ENCODE peak calls at places on chromosomes 16 and 17, in seven cellular contexts. U is CD4-positive, alpha-beta T cell; L is astrocyte of the spinal cord; Q is NCI-H774; I is NCI-H524; F is activated CD4-positive, alpha-beta T cell treated with anti-CD3 and anti-CD28 coated beads for 36 hours; Z is nucleus accumbens. D is an unnamed sample.

GRCh38 chr16:2027024-2028010 is 615 bp downstream of the NHERF2 start:
- DNase-seq in U (no peak), L (no peak), Q (no peak), I (no peak), F (peak), Z (no peak), D (no peak)

GRCh38 chr16:21208831-21209230 is 2.5 kb downstream of the ZP2 start:
- DNase-seq in U (no peak), L (no peak), Q (no peak), I (no peak), F (no peak), Z (no peak), D (no peak)

GRCh38 chr17:1149869-1150268 is 29.9 kb downstream of the ABR start:
- DNase-seq in U (no peak), L (no peak), Q (no peak), I (no peak), F (no peak), Z (no peak), D (no peak)

GRCh38 chr17:4986951-4987766 is at the start of gene CAMTA2:
- DNase-seq in U (peak), L (peak), Q (peak), I (peak), F (peak), Z (peak), D (peak)

GRCh38 chr17:499836-500543 is 147.4 kb upstream of the RPH3AL start:
- DNase-seq in U (no peak), L (no peak), Q (no peak), I (no peak), F (no peak), Z (no peak), D (no peak)

GRCh38 chr16:10206215-10206614 is 24.0 kb upstream of the GRIN2A start:
- DNase-seq in U (no peak), L (no peak), Q (no peak), I (no peak), F (no peak), Z (no peak), D (no peak)

GRCh38 chr17:56595831-56596740 is 2.6 kb downstream of the NOG start:
- DNase-seq in U (no peak), L (no peak), Q (no peak), I (peak), F (peak), Z (no peak), D (peak)

GRCh38 chr17:20987511-20987910 is 55.3 kb downstream of the USP22 start:
- DNase-seq in U (no peak), L (no peak), Q (no peak), I (no peak), F (no peak), Z (no peak), D (no peak)

GRCh38 chr17:78108726-78109488 is 19.6 kb downstream of the TMC6 start:
- DNase-seq in U (no peak), L (no peak), Q (no peak), I (no peak), F (no peak), Z (no peak), D (no peak)

GRCh38 chr17:47803751-47804150 is 17.8 kb downstream of the OSBPL7 start:
- DNase-seq in U (no peak), L (no peak), Q (no peak), I (no peak), F (no peak), Z (no peak), D (no peak)

GRCh38 chr16:81451753-81452680 is 7.4 kb downstream of the CMIP start:
- DNase-seq in U (peak), L (no peak), Q (no peak), I (no peak), F (peak), Z (no peak), D (peak)